ENCODE peak calls at places on chromosomes 5 and 9, in ten cellular contexts. M is ascending aorta, V is astrocyte of the spinal cord, H is transverse colon, P is mucosa of descending colon, F is AG04450, J is BJ, L is left ventricle myocardium inferior, X is neural crest cell, O is fibroblast of mammary gland. R is an unnamed sample.

GRCh38 chr5:72179816-72180440 is 72.7 kb downstream of the MAP1B start:
- DNase-seq in F (no peak), V (no peak), X (no peak), L (no peak), J (no peak), H (no peak), O (peak; percentile 28), P (no peak), M (peak; percentile 73), R (no peak)

GRCh38 chr5:112878760-112879159 is 17.7 kb downstream of the SRP19 start:
- DNase-seq in J (no peak), M (no peak), F (no peak), H (no peak), O (no peak), X (no peak), V (peak; percentile 22), L (no peak), P (no peak), R (no peak)

GRCh38 chr9:135584934-135585333 is 23.4 kb downstream of the PAEP start:
- DNase-seq in L (no peak), H (no peak), V (no peak), X (no peak), P (no peak), J (no peak), M (no peak), O (no peak), F (no peak), R (no peak)

GRCh38 chr9:16516887-16517286 is 353.6 kb downstream of the BNC2 start:
- DNase-seq in P (no peak), F (no peak), H (no peak), X (no peak), J (no peak), L (no peak), V (peak; percentile 68), O (peak; percentile 54), M (no peak), R (no peak)

GRCh38 chr5:41524174-41524573 is 13.8 kb upstream of the PLCXD3 start:
- DNase-seq in V (no peak), F (no peak), X (no peak), J (no peak), P (no peak), M (no peak), H (no peak), L (no peak), O (peak; percentile 32), R (no peak)

GRCh38 chr5:141845371-141845821 is 32.8 kb downstream of the PCDH1 start:
- DNase-seq in F (no peak), V (no peak), X (no peak), H (no peak), L (no peak), J (no peak), M (no peak), O (no peak), P (no peak), R (no peak)

GRCh38 chr5:77463905-77464304 is 28.2 kb downstream of the WDR41 start:
- DNase-seq in O (peak; percentile 11), F (no peak), J (no peak), M (no peak), V (no peak), L (no peak), P (no peak), X (no peak), H (no peak), R (no peak)

GRCh38 chr9:135339378-135339973 is 140.1 kb upstream of the PPP1R26 start:
- DNase-seq in P (no peak), V (no peak), L (no peak), J (no peak), O (no peak), H (no peak), M (no peak), F (no peak), X (no peak), R (no peak)

GRCh38 chr9:19119801-19120440 is 7.4 kb downstream of the PLIN2 start:
- DNase-seq in J (no peak), X (no peak), F (no peak), M (no peak), P (no peak), O (no peak), H (no peak), L (no peak), V (no peak), R (no peak)

GRCh38 chr5:141694479-141694878 is 12.4 kb upstream of the ARAP3 start:
- DNase-seq in M (no peak), F (no peak), X (no peak), O (no peak), L (no peak), J (no peak), V (no peak), H (no peak), P (peak; percentile 22), R (no peak)

GRCh38 chr9:135033487-135033886 is 54.0 kb upstream of the OLFM1 start:
- DNase-seq in F (no peak), J (no peak), O (no peak), X (no peak), L (no peak), H (no peak), V (no peak), M (peak; percentile 37), P (no peak), R (no peak)

GRCh38 chr5:98308960-98309359 is 464.5 kb upstream of the RGMB start:
- DNase-seq in F (no peak), L (no peak), O (peak; percentile 31), J (no peak), P (no peak), V (peak; percentile 50), M (no peak), H (no peak), X (no peak), R (peak; percentile 49)

GRCh38 chr9:77879344-77880089 is 152.1 kb downstream of the GNAQ start:
- DNase-seq in V (peak; percentile 18), O (peak; percentile 66), J (no peak), H (peak; percentile 63), P (peak; percentile 58), M (no peak), F (no peak), L (no peak), X (no peak), R (no peak)

GRCh38 chr5:174453690-174454089 is 270.7 kb upstream of the MSX2 start:
- DNase-seq in X (no peak), H (no peak), V (no peak), L (no peak), O (no peak), J (no peak), M (no peak), P (no peak), F (no peak), R (no peak)

GRCh38 chr9:117424291-117424690 is 9.4 kb upstream of the ASTN2 start:
- DNase-seq in L (no peak), V (no peak), F (no peak), P (no peak), O (no peak), X (no peak), M (no peak), J (no peak), H (no peak), R (no peak)

GRCh38 chr9:117430813-117431212 is 16.0 kb upstream of the ASTN2 start:
- DNase-seq in P (no peak), H (no peak), X (no peak), M (no peak), L (no peak), V (no peak), J (no peak), F (no peak), O (no peak), R (no peak)

GRCh38 chr9:117427357-117427913 is 12.6 kb upstream of the ASTN2 start:
- DNase-seq in O (no peak), V (no peak), P (no peak), X (no peak), L (no peak), H (no peak), J (no peak), M (no peak), F (no peak), R (no peak)

GRCh38 chr9:117425562-117425961 is 10.7 kb upstream of the ASTN2 start:
- DNase-seq in O (no peak), X (no peak), V (no peak), P (no peak), F (no peak), L (no peak), M (no peak), H (no peak), J (no peak), R (no peak)
- TF ChIP-seq CTCF in O (no peak), X (no peak), V (no peak), P (no peak), F (no peak), L (no peak), M (no peak), H (no peak), J (no peak), R (no peak)

DNA sequence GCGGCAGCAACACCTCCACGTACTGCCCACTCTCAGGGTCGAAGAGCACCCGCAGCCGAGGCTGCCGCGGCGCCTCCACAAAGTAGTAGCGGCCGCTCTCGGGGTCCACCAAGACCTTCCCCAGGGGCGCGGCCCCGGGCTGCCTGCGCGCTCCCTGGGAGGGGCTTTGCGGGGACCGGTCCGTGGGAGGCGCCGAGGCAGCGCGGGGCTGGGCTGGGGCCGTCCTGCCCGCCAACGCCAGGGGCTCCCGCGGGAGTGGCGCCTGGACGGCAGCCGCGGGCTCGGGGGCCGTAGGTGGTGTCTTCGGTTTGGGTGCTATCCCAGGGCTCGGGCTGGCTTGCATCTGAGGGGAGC is 2.6 kb upstream of the MZB1 start:
- DNase-seq in L (no peak), F (no peak), X (no peak), J (no peak), O (no peak), H (no peak), P (no peak), V (no peak), M (no peak), R (no peak)
- TF ChIP-seq CTCF in L (no peak), F (no peak), X (no peak), J (no peak), O (no peak), H (no peak), P (no peak), V (no peak), M (no peak), R (no peak)

DNA sequence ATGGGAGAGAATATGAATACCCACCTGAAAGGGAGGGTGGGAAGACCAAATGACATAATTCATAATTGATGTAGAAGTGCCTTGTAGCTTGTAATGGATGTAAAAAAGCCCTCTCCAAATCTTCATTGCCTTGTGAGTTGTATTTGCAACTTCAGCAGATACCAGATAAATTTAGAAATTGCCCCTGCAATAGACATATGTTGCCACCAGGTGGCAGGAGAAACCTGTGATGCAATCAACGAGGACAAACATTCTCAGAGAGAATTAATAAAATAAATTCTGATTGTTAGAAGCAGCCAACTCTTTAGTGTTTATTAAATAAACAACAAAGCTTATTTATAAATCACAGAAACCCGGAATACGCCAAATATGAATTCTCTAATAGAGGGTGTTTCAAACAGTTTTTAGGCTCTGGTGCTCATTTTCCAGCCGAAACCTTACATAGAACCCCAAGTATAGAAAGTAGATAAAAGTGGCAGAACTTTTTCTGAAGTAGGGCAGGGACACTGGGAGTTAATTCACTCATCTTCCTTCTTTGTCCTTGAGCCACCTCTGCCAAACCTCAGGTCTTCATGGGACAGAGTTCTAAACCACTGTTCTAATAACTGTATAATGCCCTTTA is 147.8 kb downstream of the TMEM38B start:
- DNase-seq in H (peak; percentile 13), L (no peak), V (peak; percentile 51), X (peak; percentile 40), F (no peak), P (no peak), J (no peak), M (no peak), O (peak; percentile 44), R (peak; percentile 19)
- TF ChIP-seq CTCF in H (peak; percentile 84), L (peak; percentile 73), V (peak; percentile 80), X (peak; percentile 93), F (peak; percentile 87), P (peak; percentile 33), J (peak; percentile 81), M (no peak), O (peak; percentile 85), R (peak; percentile 79)

GRCh38 chr9:79568337-79569084 is 3.3 kb upstream of the TLE4 start:
- DNase-seq in H (peak; percentile 11), O (no peak), F (no peak), M (no peak), L (no peak), J (no peak), V (no peak), P (no peak), X (no peak), R (no peak)
- TF ChIP-seq CTCF in H (no peak), O (no peak), F (no peak), M (no peak), L (no peak), J (no peak), V (no peak), P (no peak), X (no peak), R (no peak)

R was measured in foreskin fibroblast.